ENCODE peak calls at places on chromosome 6, in five cellular contexts. J is mesenchymal stem cell, V is uterus, K is hepatocyte, R is mesendoderm. Q is an unnamed sample.

GRCh38 chr6:36032245-36032644 is 4.6 kb downstream of the MAPK14 start:
- DNase-seq in J (no peak), R (no peak), K (no peak), V (no peak), Q (no peak)

GRCh38 chr6:63839485-63839884 is 203.9 kb downstream of the PHF3 start:
- DNase-seq in J (peak), V (no peak), K (no peak), R (no peak), Q (no peak)

GRCh38 chr6:17705428-17705777 is 1.3 kb downstream of the NUP153 start:
- DNase-seq in K (peak), J (peak), V (peak), R (peak), Q (no peak)

GRCh38 chr6:133966654-133967300 is 13.8 kb downstream of the TBPL1 start:
- DNase-seq in V (no peak), R (no peak), J (no peak), K (no peak), Q (no peak)

GRCh38 chr6:86516087-86516486 is 421.2 kb upstream of the HTR1E start:
- DNase-seq in K (no peak), R (no peak), V (no peak), J (no peak), Q (no peak)

GRCh38 chr6:3755637-3756515 is 4.4 kb upstream of the PXDC1 start:
- DNase-seq in R (peak), J (no peak), K (no peak), V (no peak), Q (no peak)

GRCh38 chr6:37137881-37138568 is 31.9 kb upstream of the PIM1 start:
- DNase-seq in V (no peak), K (peak), R (no peak), J (peak), Q (peak)

GRCh38 chr6:90393232-90393884 is 96.7 kb upstream of the BACH2 start:
- DNase-seq in J (peak), V (peak), K (peak), R (peak), Q (no peak)

GRCh38 chr6:57302477-57302876 is 15.0 kb upstream of the PRIM2 start:
- DNase-seq in R (no peak), K (no peak), V (no peak), J (peak), Q (no peak)

GRCh38 chr6:101232946-101233345 is 160.6 kb upstream of the GRIK2 start:
- DNase-seq in R (no peak), J (no peak), K (no peak), V (no peak), Q (no peak)

GRCh38 chr6:12761376-12762115 is 45.0 kb downstream of the PHACTR1 start:
- DNase-seq in K (no peak), V (no peak), J (no peak), R (no peak), Q (no peak)

GRCh38 chr6:118372413-118372812 is 175.7 kb upstream of the PLN start:
- DNase-seq in K (no peak), J (peak), V (no peak), R (peak), Q (no peak)

GRCh38 chr6:122563364-122564052 is 46.7 kb upstream of the PKIB start:
- DNase-seq in R (peak), J (no peak), K (no peak), V (no peak), Q (no peak)

GRCh38 chr6:5143625-5144311 is 58.6 kb downstream of the PPP1R3G start:
- DNase-seq in V (peak), J (peak), R (peak), K (peak), Q (peak)
- H3K27ac ChIP-seq in V (no peak), J (no peak), R (no peak), K (no peak), Q (no peak)

DNA sequence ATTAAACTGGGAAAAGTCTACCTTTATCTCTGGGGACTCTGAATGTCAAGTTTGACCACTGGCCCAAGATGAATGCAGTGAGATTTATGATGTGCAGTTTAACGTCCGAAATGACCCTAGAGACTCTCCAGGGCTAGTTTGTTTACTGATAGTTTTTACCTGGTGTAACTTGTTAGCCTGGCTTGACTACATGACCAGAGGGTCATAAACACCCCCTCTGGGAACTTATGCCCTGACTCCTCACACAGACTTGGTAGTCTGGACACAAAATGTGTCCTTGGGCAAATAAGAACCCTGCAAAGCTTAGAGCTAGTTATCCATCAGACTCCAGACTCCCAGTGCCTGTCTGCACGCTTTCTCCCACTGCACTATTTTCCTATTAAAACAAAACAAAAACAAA is 606.5 kb downstream of the HACE1 start:
- DNase-seq in J (no peak), R (no peak), K (no peak), V (no peak), Q (no peak)
- H3K27ac ChIP-seq in J (no peak), R (no peak), K (no peak), V (no peak), Q (no peak)

GRCh38 chr6:7241709-7242645 is 71.0 kb downstream of the SSR1 start:
- DNase-seq in J (peak), K (peak), R (no peak), V (no peak), Q (no peak)
- H3K27ac ChIP-seq in J (peak), K (peak), R (peak), V (peak), Q (no peak)

GRCh38 chr6:30719356-30719755 is 796 bp upstream of the TUBB start:
- DNase-seq in J (no peak), V (no peak), K (no peak), R (no peak), Q (no peak)
- H3K27ac ChIP-seq in J (peak), V (peak), K (peak), R (peak), Q (no peak)

DNA sequence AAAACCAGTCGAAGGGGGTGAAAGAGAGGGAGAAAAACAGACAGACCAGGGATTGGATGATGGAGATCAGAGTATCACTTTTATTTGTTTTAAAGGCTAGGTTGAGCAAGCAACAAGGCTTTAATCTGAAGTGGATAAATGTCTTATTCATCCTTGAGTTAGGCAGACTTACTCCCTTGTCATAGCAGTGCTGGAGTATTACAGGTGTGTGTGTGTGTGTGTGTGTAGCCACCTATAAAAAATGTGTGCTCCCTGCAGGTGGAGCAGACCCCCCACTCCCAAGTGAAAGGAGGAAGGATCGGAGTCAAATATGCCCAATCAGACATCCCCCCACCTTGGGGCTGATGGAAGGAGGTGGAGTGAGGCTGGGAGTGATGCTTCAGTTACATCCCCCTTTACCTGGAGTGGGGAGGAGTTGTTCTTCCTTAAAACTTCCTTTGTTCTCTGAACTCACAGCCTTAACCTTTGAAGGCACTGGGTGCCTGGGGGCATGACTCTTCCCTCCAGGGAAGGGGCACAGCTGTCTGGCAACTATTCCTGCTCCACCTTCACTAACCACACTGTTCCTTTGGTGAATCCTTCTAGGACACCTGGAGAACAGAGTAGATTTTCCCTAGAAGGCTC is 27.3 kb downstream of the PTK7 start:
- DNase-seq in R (peak), V (no peak), J (no peak), K (no peak), Q (no peak)
- H3K27ac ChIP-seq in R (no peak), V (no peak), J (no peak), K (no peak), Q (no peak)

DNA sequence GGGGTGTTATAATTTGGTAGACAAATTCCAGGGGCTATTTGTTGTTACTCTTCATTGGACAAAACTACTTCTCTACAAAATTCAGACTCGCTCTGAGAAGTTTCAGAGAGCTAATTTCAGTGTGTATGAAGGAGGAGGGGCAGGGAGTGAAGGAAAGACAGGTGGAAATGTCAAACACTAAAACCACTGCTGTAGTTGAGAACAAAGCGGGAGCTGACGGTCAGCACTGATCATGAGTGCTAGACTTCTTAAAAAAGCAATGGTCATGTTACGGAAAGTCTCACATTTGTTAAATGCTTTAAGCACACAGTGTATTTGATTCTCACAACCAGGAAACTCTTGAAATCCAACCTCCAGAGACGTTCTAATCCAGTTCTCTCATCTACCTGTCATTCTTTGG is 100.8 kb upstream of the CARMIL1 start:
- DNase-seq in V (no peak), K (no peak), R (no peak), J (peak), Q (no peak)
- H3K27ac ChIP-seq in V (peak), K (peak), R (no peak), J (no peak), Q (no peak)

DNA sequence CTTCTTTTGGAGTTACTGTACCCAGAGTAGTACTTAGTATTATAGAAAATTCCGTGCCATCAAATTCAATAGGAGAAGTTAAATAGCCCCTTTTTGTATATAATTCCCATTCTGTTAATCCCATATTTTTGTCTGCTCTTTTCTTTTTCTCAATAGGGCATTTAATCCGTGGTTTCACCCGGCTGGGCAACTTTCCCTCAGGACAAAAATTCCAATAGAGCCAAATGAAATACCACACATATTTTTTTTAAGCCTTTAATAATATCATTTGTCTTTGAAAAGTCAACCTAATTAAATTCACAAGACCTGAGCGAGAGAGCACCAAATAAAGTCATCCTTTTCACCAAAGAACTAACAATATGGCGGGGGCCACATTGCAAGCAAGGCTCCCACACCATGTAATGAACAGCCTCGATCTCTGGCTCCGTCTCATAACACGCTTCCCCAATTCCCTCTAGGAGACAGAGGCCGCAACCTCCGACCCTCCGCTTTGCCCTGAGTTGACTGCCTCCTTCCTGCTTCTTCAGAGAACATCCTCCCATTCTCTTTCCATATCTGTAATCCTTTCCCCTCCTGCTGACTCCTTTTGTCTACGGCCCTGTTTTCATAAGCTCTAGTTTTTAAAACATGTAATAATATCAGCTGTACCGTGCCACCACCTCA is 13.6 kb downstream of the NHSL1 start:
- DNase-seq in K (no peak), V (no peak), R (peak), J (no peak), Q (no peak)
- H3K27ac ChIP-seq in K (peak), V (no peak), R (peak), J (no peak), Q (no peak)